ENCODE peak calls at places on chromosomes 7 and 10, in four cellular contexts. W, Z, T and Y are unnamed samples.

GRCh38 chr7:132075573-132075972 is 500.7 kb downstream of the PLXNA4 start:
- DNase-seq in W (no peak), Z (no peak), T (no peak), Y (no peak)

GRCh38 chr10:8272794-8273425 is 218.4 kb downstream of the GATA3 start:
- DNase-seq in W (peak), Z (no peak), T (no peak), Y (no peak)

GRCh38 chr7:101563198-101563901 is 65.7 kb downstream of the MYL10 start:
- DNase-seq in W (no peak), Z (no peak), T (no peak), Y (no peak)

GRCh38 chr10:121104476-121105111 is 253.4 kb downstream of the WDR11 start:
- DNase-seq in W (no peak), Z (no peak), T (no peak), Y (no peak)

GRCh38 chr7:85041599-85042216 is 145.1 kb downstream of the SEMA3D start:
- DNase-seq in W (peak), Z (peak), T (peak), Y (peak)

GRCh38 chr10:125629758-125630376 is 53.1 kb downstream of the TEX36 start:
- DNase-seq in W (peak), Z (no peak), T (no peak), Y (no peak)

GRCh38 chr10:77139145-77139692 is 498.4 kb downstream of the KCNMA1 start:
- DNase-seq in W (no peak), Z (no peak), T (no peak), Y (no peak)

GRCh38 chr7:149284343-149284742 is 22.3 kb downstream of the ZNF783 start:
- DNase-seq in W (no peak), Z (no peak), T (peak), Y (no peak)

GRCh38 chr7:25009271-25009670 is 29.3 kb upstream of the OSBPL3 start:
- DNase-seq in W (peak), Z (no peak), T (no peak), Y (no peak)

GRCh38 chr7:2105280-2105679 is 127.5 kb downstream of the MAD1L1 start:
- DNase-seq in W (no peak), Z (no peak), T (no peak), Y (no peak)

GRCh38 chr7:129376076-129376777 is 58.0 kb upstream of the STRIP2 start:
- DNase-seq in W (peak), Z (peak), T (no peak), Y (peak)